ENCODE peak calls at places on chromosomes 2 and 18, in nine cellular contexts. D, H, M, J, L, X, F, R and C are unnamed samples.
A peak's percentile ranks its signal among the peaks of the same experiment; 100 is the strongest.

GRCh38 chr2:144515694-144516416 is 4.1 kb downstream of the ZEB2 start:
- DNase-seq in X (no peak), D (no peak), H (no peak), M (peak; percentile 74), R (peak; percentile 61), L (no peak), F (peak; percentile 75), J (no peak), C (no peak)

GRCh38 chr18:64365106-64365505 is 216.2 kb upstream of the LINC00305 start:
- DNase-seq in D (no peak), R (no peak), J (no peak), F (no peak), H (no peak), M (no peak), L (no peak), X (no peak), C (no peak)

GRCh38 chr2:40123321-40123720 is 328.6 kb downstream of the SLC8A1 start:
- DNase-seq in M (no peak), F (no peak), R (no peak), H (no peak), D (no peak), X (no peak), L (no peak), J (no peak), C (no peak)

GRCh38 chr2:177549171-177549570 is 156.6 kb downstream of the AGPS start:
- DNase-seq in X (no peak), J (no peak), M (no peak), L (no peak), F (no peak), D (no peak), H (no peak), R (no peak), C (no peak)

GRCh38 chr2:229141626-229142025 is 129.5 kb downstream of the PID1 start:
- DNase-seq in J (no peak), F (no peak), D (no peak), H (no peak), M (no peak), X (no peak), L (no peak), R (no peak), C (no peak)

GRCh38 chr2:101759162-101759561 is 61.7 kb downstream of the MAP4K4 start:
- DNase-seq in M (no peak), F (no peak), L (no peak), D (no peak), H (no peak), R (peak; percentile 27), J (no peak), X (no peak), C (peak; percentile 74)

GRCh38 chr2:23523651-23524260 is 138.8 kb downstream of the KLHL29 start:
- DNase-seq in F (no peak), R (no peak), X (no peak), L (peak; percentile 92), J (no peak), M (no peak), D (no peak), H (no peak), C (no peak)

GRCh38 chr2:28691774-28692281 is 59.8 kb upstream of the PPP1CB start:
- DNase-seq in D (peak; percentile 92), J (peak; percentile 35), X (no peak), H (no peak), R (no peak), M (no peak), L (peak; percentile 81), F (peak; percentile 49), C (no peak)

GRCh38 chr2:160241251-160242137 is 41.4 kb upstream of the ITGB6 start:
- DNase-seq in R (no peak), D (no peak), X (peak; percentile 52), L (peak; percentile 64), J (peak; percentile 45), H (peak; percentile 80), F (no peak), M (no peak), C (no peak)

GRCh38 chr2:209391776-209392401 is 32.0 kb upstream of the MAP2 start:
- DNase-seq in D (no peak), J (no peak), F (peak; percentile 14), M (no peak), R (no peak), L (no peak), X (no peak), H (no peak), C (no peak)

GRCh38 chr2:15561574-15562344 is 625 bp upstream of the NBAS start:
- DNase-seq in M (no peak), J (no peak), X (no peak), L (no peak), H (no peak), F (peak; percentile 19), D (peak; percentile 14), R (peak; percentile 84), C (no peak)

GRCh38 chr2:15559800-15560403 is 1.2 kb downstream of the NBAS start:
- DNase-seq in H (no peak), F (no peak), M (no peak), J (no peak), X (no peak), D (no peak), L (no peak), R (peak; percentile 24), C (no peak)

GRCh38 chr2:15562354-15563031 is 1.4 kb upstream of the NBAS start:
- DNase-seq in H (no peak), L (no peak), F (no peak), D (no peak), R (peak; percentile 43), J (no peak), X (no peak), M (no peak), C (no peak)

GRCh38 chr2:15560404-15560987 is 638 bp downstream of the NBAS start:
- DNase-seq in R (peak; percentile 65), L (no peak), X (no peak), D (peak; percentile 23), J (no peak), M (peak; percentile 46), H (no peak), F (peak; percentile 53), C (no peak)

DNA sequence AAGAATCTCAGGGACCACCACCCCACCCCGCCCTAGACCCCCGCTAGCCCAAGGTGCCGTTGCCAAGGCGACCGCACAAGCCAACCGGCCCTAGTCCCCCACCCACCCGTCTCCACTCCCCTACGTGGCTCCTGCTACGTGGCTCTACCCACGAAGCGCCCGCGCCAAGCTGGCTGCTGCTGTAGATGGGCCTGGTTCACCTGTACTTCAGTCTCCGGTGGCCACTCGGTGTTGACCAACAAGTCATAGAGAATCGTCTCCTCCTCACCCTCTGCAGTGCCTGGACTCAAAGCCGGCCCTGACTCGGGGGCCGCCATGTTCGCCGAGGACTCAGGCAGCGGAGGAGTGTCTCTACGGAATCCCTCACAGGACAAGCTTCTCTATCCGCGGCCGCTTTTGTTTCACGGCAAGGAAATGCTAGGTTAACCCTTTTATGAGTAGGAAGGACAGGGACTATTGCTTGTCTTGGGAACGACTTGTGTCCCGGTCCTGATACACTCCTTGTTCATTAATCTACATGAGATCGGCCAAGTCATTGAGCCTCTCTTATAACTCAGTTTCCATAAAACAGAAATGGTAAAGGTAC is at the start of gene NBAS:
- DNase-seq in L (peak; percentile 92), R (peak; percentile 90), H (peak; percentile 82), J (peak; percentile 86), D (peak; percentile 85), X (peak; percentile 74), M (peak; percentile 86), F (peak; percentile 92), C (peak; percentile 95)
- TF ChIP-seq POLR2AphosphoS5 in L (peak; percentile 64), R (peak; percentile 66), H (peak; percentile 72), J (peak; percentile 53), D (peak; percentile 84), X (peak; percentile 71), M (no peak), F (peak; percentile 75), C (peak; percentile 74)

GRCh38 chr2:240573071-240573515 is 4.8 kb downstream of the RNPEPL1 start:
- DNase-seq in R (no peak), J (no peak), F (no peak), H (no peak), X (no peak), D (no peak), M (no peak), L (peak; percentile 62), C (no peak)

GRCh38 chr2:240576036-240576435 is 7.8 kb downstream of the RNPEPL1 start:
- DNase-seq in J (no peak), R (no peak), F (no peak), M (no peak), L (no peak), D (no peak), H (no peak), X (no peak), C (no peak)

GRCh38 chr2:240575101-240575965 is 7.0 kb downstream of the RNPEPL1 start:
- DNase-seq in H (no peak), X (no peak), J (no peak), R (no peak), F (no peak), M (no peak), D (no peak), L (peak; percentile 58), C (no peak)

GRCh38 chr2:240573516-240574385 is 5.5 kb downstream of the RNPEPL1 start:
- DNase-seq in H (no peak), J (no peak), F (no peak), D (no peak), R (no peak), L (peak; percentile 59), M (no peak), X (no peak), C (no peak)

DNA sequence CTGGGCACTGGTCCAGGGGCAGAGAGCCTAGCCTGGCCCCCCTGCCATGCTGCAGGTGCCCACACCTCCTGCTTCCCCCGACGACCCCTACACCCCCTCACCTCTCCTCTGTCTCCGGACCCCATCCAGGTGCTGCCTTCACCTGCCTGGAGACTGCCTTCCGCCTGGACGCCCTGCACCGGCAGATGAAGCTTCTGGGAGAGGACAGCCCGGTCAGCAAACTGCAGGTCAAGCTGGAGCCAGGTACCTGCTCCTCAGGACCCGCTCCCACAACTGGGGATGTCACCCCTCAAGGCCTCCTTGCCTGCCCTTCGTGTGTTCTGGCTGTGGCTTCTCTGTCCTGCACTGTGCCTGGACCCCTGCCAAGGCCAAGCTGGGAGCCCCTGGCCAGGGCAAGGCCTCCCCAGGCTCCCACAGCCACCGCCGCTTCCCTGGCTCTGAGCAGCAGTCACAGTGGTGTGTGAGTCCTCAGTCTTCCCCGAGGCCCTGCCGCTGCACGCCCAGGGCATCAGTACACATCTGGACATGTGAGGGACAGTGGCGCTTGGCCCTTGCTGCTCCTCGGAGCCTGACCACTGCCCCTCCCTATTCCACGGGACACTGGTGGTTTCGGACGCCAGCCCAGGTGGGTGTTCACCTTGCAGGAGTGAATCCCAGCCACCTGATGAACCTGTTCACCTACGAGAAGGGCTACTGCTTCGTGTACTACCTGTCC is 6.3 kb downstream of the RNPEPL1 start:
- DNase-seq in F (no peak), X (no peak), D (no peak), L (peak; percentile 70), H (no peak), M (no peak), R (no peak), J (no peak), C (no peak)
- H3K4me1 ChIP-seq in F (no peaks in the 10 kb centered on the region), X (peaks cover 6% of the 10 kb centered on the region), D (peaks cover 27% of the 10 kb centered on the region), L (peaks cover 22% of the 10 kb centered on the region), H (peaks cover 2% of the 10 kb centered on the region), M (peaks cover under 1% of the 10 kb centered on the region), R (peaks cover 53% of the 10 kb centered on the region), J (peaks cover 67% of the 10 kb centered on the region), C (peaks cover 34% of the 10 kb centered on the region)

GRCh38 chr2:126657636-126658315 is 1.8 kb downstream of the GYPC start:
- DNase-seq in D (no peak), R (peak; percentile 92), F (peak; percentile 81), M (peak; percentile 63), L (peak; percentile 94), H (no peak), X (peak; percentile 82), J (peak; percentile 66), C (peak; percentile 95)
- TF ChIP-seq POLR2AphosphoS5 in D (no peak), R (peak; percentile 69), F (no peak), M (no peak), L (peak; percentile 67), H (peak; percentile 36), X (no peak), J (peak; percentile 79), C (peak; percentile 94)

GRCh38 chr2:1626271-1626681 is 118.0 kb downstream of the PXDN start:
- DNase-seq in J (peak; percentile 15), H (no peak), D (no peak), M (no peak), R (no peak), X (no peak), L (peak; percentile 61), F (no peak), C (no peak)
- H3K4me1 ChIP-seq in J (peaks cover 6% of the 10 kb centered on the region), H (peaks cover 9% of the 10 kb centered on the region), D (no peaks in the 10 kb centered on the region), M (peaks cover 17% of the 10 kb centered on the region), R (no peaks in the 10 kb centered on the region), X (peaks cover 36% of the 10 kb centered on the region), L (peaks cover 28% of the 10 kb centered on the region), F (peaks cover 30% of the 10 kb centered on the region), C (peaks cover 22% of the 10 kb centered on the region)